ENCODE peak calls at places on chromosomes 6 and 20, in five cellular contexts. T is astrocyte, M is tibial nerve, B is H9, Q is fibroblast of lung. S is an unnamed sample.

GRCh38 chr20:13344671-13345070 is 123.6 kb downstream of the ISM1 start:
- DNase-seq in T (no peak), M (no peak), B (no peak), Q (no peak), S (no peak)

GRCh38 chr6:138004423-138005287 is 102.6 kb downstream of the PERP start:
- DNase-seq in T (no peak), M (no peak), B (no peak), Q (peak), S (peak)

GRCh38 chr6:70520575-70520974 is 46.2 kb upstream of the SDHAF4 start:
- DNase-seq in T (no peak), M (no peak), B (no peak), Q (peak), S (no peak)

GRCh38 chr20:25052255-25053206 is 5.4 kb downstream of the ACSS1 start:
- DNase-seq in T (peak), M (no peak), B (no peak), Q (peak), S (no peak)

GRCh38 chr20:3716195-3716834 is 3.9 kb upstream of the SIGLEC1 start:
- DNase-seq in T (no peak), M (no peak), B (peak), Q (peak), S (peak)

GRCh38 chr6:79240509-79240908 is 6.0 kb upstream of the HMGN3 start:
- DNase-seq in T (no peak), M (no peak), B (no peak), Q (no peak), S (no peak)

GRCh38 chr20:53738945-53739798 is 145.5 kb upstream of the ZNF217 start:
- DNase-seq in T (peak), M (no peak), B (no peak), Q (peak), S (no peak)

GRCh38 chr20:58573257-58573656 is 58.1 kb upstream of the APCDD1L start:
- DNase-seq in T (no peak), M (no peak), B (no peak), Q (no peak), S (no peak)

GRCh38 chr6:135936606-135937005 is 85.1 kb downstream of the PDE7B start:
- DNase-seq in T (peak), M (no peak), B (no peak), Q (peak), S (peak)

GRCh38 chr6:157244175-157244574 is 79.1 kb downstream of the TMEM242 start:
- DNase-seq in T (peak), M (no peak), B (no peak), Q (peak), S (peak)

GRCh38 chr6:40930555-40930954 is 108.5 kb downstream of the UNC5CL start:
- DNase-seq in T (no peak), M (no peak), B (no peak), Q (no peak), S (peak)

GRCh38 chr6:143772662-143773061 is 70.5 kb upstream of the LTV1 start:
- DNase-seq in T (no peak), M (no peak), B (no peak), Q (no peak), S (no peak)

GRCh38 chr6:137473651-137474050 is 20.5 kb downstream of the OLIG3 start:
- DNase-seq in T (no peak), M (no peak), B (no peak), Q (no peak), S (no peak)

GRCh38 chr6:35209081-35209480 is 4.7 kb upstream of the SCUBE3 start:
- DNase-seq in T (no peak), M (no peak), B (no peak), Q (no peak), S (no peak)

GRCh38 chr6:7661364-7661763 is 64.5 kb upstream of the BMP6 start:
- DNase-seq in T (no peak), M (no peak), B (no peak), Q (no peak), S (no peak)

GRCh38 chr6:50330347-50330746 is 280.6 kb upstream of the DEFB112 start:
- DNase-seq in T (no peak), M (no peak), B (no peak), Q (no peak), S (no peak)

GRCh38 chr6:75204222-75204958 is 1.5 kb downstream of the COL12A1 start:
- DNase-seq in T (peak), M (peak), B (peak), Q (peak), S (peak)
- H3K27ac ChIP-seq in T (peak), M (peak), B (no peak), Q (peak), S (peak)

GRCh38 chr6:108114861-108115597 is 40.5 kb upstream of the OSTM1 start:
- DNase-seq in T (peak), M (no peak), B (peak), Q (peak), S (peak)
- TF ChIP-seq CTCF in T (peak), M (no peak), B (peak), Q (no peak), S (peak)

GRCh38 chr6:20574355-20574754 is 40.1 kb downstream of the CDKAL1 start:
- DNase-seq in T (no peak), M (no peak), B (no peak), Q (no peak), S (no peak)

GRCh38 chr6:20571261-20571660 is 37.0 kb downstream of the CDKAL1 start:
- DNase-seq in T (no peak), M (no peak), B (no peak), Q (no peak), S (no peak)

GRCh38 chr6:20575125-20575524 is 40.9 kb downstream of the CDKAL1 start:
- DNase-seq in T (no peak), M (no peak), B (no peak), Q (no peak), S (no peak)

GRCh38 chr6:20572940-20573339 is 38.7 kb downstream of the CDKAL1 start:
- DNase-seq in T (peak), M (no peak), B (no peak), Q (peak), S (peak)

GRCh38 chr6:20572288-20572687 is 38.0 kb downstream of the CDKAL1 start:
- DNase-seq in T (no peak), M (no peak), B (no peak), Q (no peak), S (no peak)
- H3K27ac ChIP-seq in T (no peak), M (no peak), B (no peak), Q (no peak), S (no peak)

GRCh38 chr6:76330031-76330430 is 257.6 kb upstream of the IMPG1 start:
- DNase-seq in T (no peak), M (no peak), B (no peak), Q (no peak), S (no peak)

GRCh38 chr6:76326866-76327265 is 254.4 kb upstream of the IMPG1 start:
- DNase-seq in T (no peak), M (no peak), B (no peak), Q (no peak), S (no peak)
- TF ChIP-seq CTCF in T (no peak), M (no peak), B (no peak), Q (no peak), S (no peak)

GRCh38 chr6:72296375-72296774 is 325.5 kb upstream of the KCNQ5 start:
- DNase-seq in T (no peak), M (no peak), B (no peak), Q (no peak), S (no peak)
- H3K27ac ChIP-seq in T (no peak), M (no peak), B (no peak), Q (no peak), S (no peak)

GRCh38 chr6:3855866-3856265 is 6.7 kb downstream of the FAM50B start:
- DNase-seq in T (no peak), M (no peak), B (no peak), Q (no peak), S (no peak)
- TF ChIP-seq CTCF in T (no peak), M (no peak), B (no peak), Q (no peak), S (no peak)

DNA sequence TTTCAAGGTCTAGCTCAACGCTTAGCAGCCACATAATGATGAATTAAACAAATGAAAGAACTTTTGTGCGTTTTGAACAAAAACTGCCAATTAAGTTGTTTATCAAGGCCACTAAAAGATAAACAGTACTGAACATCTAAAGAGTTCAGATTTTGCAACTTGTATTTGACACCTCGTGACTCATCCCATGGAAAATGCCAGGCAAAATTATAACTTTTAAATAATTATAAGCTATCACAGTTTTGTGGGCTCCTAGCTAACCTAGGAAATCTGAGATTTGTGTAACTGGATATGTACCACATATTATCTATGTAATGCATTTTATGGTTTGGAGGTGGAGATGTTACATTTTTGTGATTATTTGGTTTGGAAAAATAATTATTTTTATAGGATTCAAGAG is 9.6 kb upstream of the BAG2 start:
- DNase-seq in T (no peak), M (no peak), B (no peak), Q (peak), S (no peak)
- H3K27ac ChIP-seq in T (no peak), M (no peak), B (no peak), Q (no peak), S (no peak)